ENCODE peak calls at places on chromosomes 7 and 10, in five cellular contexts. M, A, X, C and Q are unnamed samples. For H3K36me3, the result is how much of the 10 kb centered on the place peaks cover.

GRCh38 chr10:97422921-97423420 is 3.0 kb upstream of the PGAM1 start:
- DNase-seq in M (no peak), A (no peak), X (no peak), C (no peak), Q (no peak)

GRCh38 chr7:27124096-27124978 is 6.2 kb downstream of the HOXA4 start:
- DNase-seq in M (no peak), A (no peak), X (no peak), C (no peak), Q (peak)

GRCh38 chr10:132675031-132675740 is 110.8 kb downstream of the NKX6-2 start:
- DNase-seq in M (no peak), A (no peak), X (no peak), C (no peak), Q (peak)

GRCh38 chr10:50999163-50999562 is 75.1 kb upstream of the PRKG1 start:
- DNase-seq in M (no peak), A (no peak), X (no peak), C (no peak), Q (no peak)

GRCh38 chr7:45120-46090 is 147.0 kb upstream of the FAM20C start:
- DNase-seq in M (peak), A (no peak), X (no peak), C (no peak), Q (no peak)

GRCh38 chr10:133127291-133128125 is 32.5 kb upstream of the KNDC1 start:
- DNase-seq in M (peak), A (no peak), X (no peak), C (peak), Q (peak)

GRCh38 chr10:21496285-21497176 is 29.0 kb downstream of the SKIDA1 start:
- DNase-seq in M (peak), A (peak), X (no peak), C (peak), Q (peak)

GRCh38 chr7:137909042-137909441 is 62.3 kb upstream of the DGKI start:
- DNase-seq in M (no peak), A (no peak), X (no peak), C (peak), Q (peak)

DNA sequence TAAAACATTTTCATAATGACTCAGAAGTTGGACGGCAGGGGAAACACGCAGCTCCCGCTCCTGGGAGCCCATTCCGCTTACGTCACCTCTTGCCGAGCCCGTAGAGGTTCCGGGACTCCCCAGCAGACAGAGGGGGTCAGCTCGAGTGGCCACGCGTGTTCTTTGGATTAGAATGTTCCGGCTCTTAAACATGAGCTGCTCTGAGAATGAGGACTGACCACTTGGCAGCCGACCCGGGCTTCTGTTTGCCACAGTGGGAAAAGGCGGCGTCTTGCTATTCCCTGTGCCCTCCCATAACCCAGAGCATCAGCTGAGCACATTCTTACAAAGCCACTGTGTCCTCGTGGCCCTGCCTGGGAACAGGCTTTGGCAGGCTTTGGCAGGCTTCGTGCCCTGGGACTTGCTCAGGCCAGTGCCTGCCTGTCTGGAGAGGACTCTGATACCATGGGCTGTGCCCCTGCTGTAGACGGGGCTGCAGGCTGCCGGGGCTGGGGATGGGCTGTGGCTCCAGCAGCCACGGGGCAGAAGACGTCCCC is 40.1 kb downstream of the PFKP start:
- DNase-seq in M (peak), A (peak), X (no peak), C (peak), Q (peak)
- H3K36me3 ChIP-seq in M (under half), A (half or more), X (under half), C (half or more), Q (under half)

GRCh38 chr10:52029628-52030027 is 284.5 kb upstream of the DKK1 start:
- DNase-seq in M (no peak), A (no peak), X (no peak), C (no peak), Q (no peak)
- TF ChIP-seq CTCF in M (no peak), A (no peak), X (no peak), C (no peak), Q (no peak)

GRCh38 chr10:103382769-103383168 is 13.5 kb downstream of the ATP5MK start:
- DNase-seq in M (no peak), A (no peak), X (no peak), C (no peak), Q (no peak)
- H3K36me3 ChIP-seq in M (under half), A (half or more), X (under half), C (half or more), Q (half or more)

GRCh38 chr7:111729483-111729882 is 167.2 kb upstream of the IMMP2L start:
- DNase-seq in M (no peak), A (no peak), X (no peak), C (no peak), Q (no peak)

GRCh38 chr7:111732923-111733322 is 170.6 kb upstream of the IMMP2L start:
- DNase-seq in M (no peak), A (no peak), X (no peak), C (no peak), Q (no peak)

GRCh38 chr7:111727905-111728634 is 165.8 kb upstream of the IMMP2L start:
- DNase-seq in M (no peak), A (no peak), X (no peak), C (no peak), Q (no peak)

GRCh38 chr7:111728635-111728995 is 166.3 kb upstream of the IMMP2L start:
- DNase-seq in M (no peak), A (no peak), X (no peak), C (no peak), Q (no peak)

GRCh38 chr7:111730476-111731300 is 168.4 kb upstream of the IMMP2L start:
- DNase-seq in M (no peak), A (no peak), X (no peak), C (no peak), Q (no peak)
- TF ChIP-seq CTCF in M (peak), A (peak), X (peak), C (peak), Q (peak)

DNA sequence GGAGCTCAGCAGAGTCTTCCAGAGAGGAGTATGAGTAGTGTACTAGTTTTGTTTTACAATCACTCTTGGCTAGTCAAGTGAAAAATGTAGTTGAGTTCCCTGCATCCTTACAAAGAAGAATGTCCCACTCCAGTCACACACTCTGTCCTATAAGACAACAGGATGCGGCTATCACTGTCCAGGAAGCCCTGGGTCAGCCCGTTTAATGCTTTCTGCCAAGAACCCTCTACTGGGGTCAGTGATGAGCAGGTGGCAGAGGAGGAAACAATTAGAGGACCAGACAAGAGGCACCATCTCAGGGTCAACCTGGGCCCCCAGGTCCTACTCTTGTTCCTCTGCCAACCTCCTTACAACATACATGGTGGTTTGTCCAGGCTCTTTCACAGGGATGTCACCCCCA is 47.0 kb upstream of the PDLIM1 start:
- DNase-seq in M (no peak), A (no peak), X (no peak), C (no peak), Q (no peak)
- H3K36me3 ChIP-seq in M (under half), A (half or more), X (under half), C (half or more), Q (under half)